ENCODE peak calls at places on chromosomes 12 and 14, in six cellular contexts. U is stimulated activated CD4-positive, alpha-beta T cell treated with anti-CD3 and anti-CD28 coated beads, Interleukin-4, amount 100 ng/mL, for 24 hours; M is T1000; H is RCC 7860; B is epithelial cell of prostate; Q is NCI-H2081. V is an unnamed sample.

GRCh38 chr12:109153711-109154434 is 37.5 kb downstream of the ACACB start:
- DNase-seq in Q (no peak), U (no peak), M (no peak), H (no peak), B (no peak), V (peak; percentile 24)

GRCh38 chr12:10365716-10366433 is 24.0 kb downstream of the KLRK1 start:
- DNase-seq in B (no peak), Q (no peak), U (no peak), M (no peak), H (no peak), V (no peak)

GRCh38 chr14:50399251-50400032 is 2.8 kb upstream of the CDKL1 start:
- DNase-seq in H (peak; percentile 54), Q (no peak), M (no peak), U (no peak), B (no peak), V (peak; percentile 49)

GRCh38 chr12:56932867-56933266 is 1.3 kb downstream of the SDR9C7 start:
- DNase-seq in M (no peak), Q (no peak), H (no peak), B (peak; percentile 33), U (no peak), V (no peak)

GRCh38 chr14:76908834-76909233 is 82.6 kb downstream of the LRRC74A start:
- DNase-seq in Q (no peak), M (no peak), H (no peak), B (no peak), U (peak; percentile 21), V (no peak)

GRCh38 chr12:12975322-12976077 is 23.5 kb upstream of the GPRC5D start:
- DNase-seq in B (no peak), Q (no peak), H (peak; percentile 15), U (no peak), M (no peak), V (peak; percentile 46)

GRCh38 chr12:66929121-66929520 is 250.2 kb upstream of the GRIP1 start:
- DNase-seq in Q (no peak), U (peak; percentile 46), B (no peak), M (no peak), H (no peak), V (no peak)

GRCh38 chr14:105351920-105352871 is 37.6 kb downstream of the PACS2 start:
- DNase-seq in Q (peak; percentile 88), M (peak; percentile 66), B (peak; percentile 58), H (peak; percentile 58), U (peak; percentile 91), V (peak; percentile 88)

GRCh38 chr12:6899837-6900519 is 4.6 kb upstream of the LRRC23 start:
- DNase-seq in B (no peak), Q (peak; percentile 20), H (no peak), U (peak; percentile 20), M (no peak), V (peak; percentile 58)

GRCh38 chr12:108173160-108173559 is 44.1 kb downstream of the WSCD2 start:
- DNase-seq in H (no peak), Q (no peak), M (no peak), B (no peak), U (no peak), V (no peak)

GRCh38 chr12:70508178-70508577 is 129.1 kb downstream of the PTPRB start:
- DNase-seq in H (no peak), M (no peak), B (no peak), U (no peak), Q (no peak), V (no peak)

GRCh38 chr14:50423529-50423928 is 26.8 kb upstream of the CDKL1 start:
- DNase-seq in M (no peak), H (no peak), Q (no peak), B (no peak), U (no peak), V (no peak)

GRCh38 chr12:33721561-33721960 is 281.9 kb upstream of the SYT10 start:
- DNase-seq in Q (no peak), M (no peak), B (no peak), H (no peak), U (no peak), V (no peak)

GRCh38 chr12:32281098-32281497 is 118.3 kb upstream of the FGD4 start:
- DNase-seq in Q (no peak), M (no peak), H (no peak), U (no peak), B (no peak), V (no peak)

GRCh38 chr12:108583971-108584370 is 13.9 kb downstream of the TMEM119 start:
- DNase-seq in M (no peak), U (no peak), H (no peak), B (no peak), Q (no peak), V (no peak)

GRCh38 chr14:58395815-58396626 is at the start of gene TOMM20L:
- DNase-seq in M (no peak), H (no peak), Q (peak; percentile 58), U (peak; percentile 70), B (peak; percentile 24), V (peak; percentile 79)

GRCh38 chr14:105294142-105294597 is 6.6 kb downstream of the BRF1 start:
- DNase-seq in Q (peak; percentile 73), B (no peak), U (peak; percentile 54), M (no peak), H (no peak), V (no peak)

GRCh38 chr14:91284791-91285548 is 40.5 kb upstream of the GPR68 start:
- DNase-seq in M (no peak), H (no peak), U (no peak), B (no peak), Q (peak; percentile 12), V (no peak)

GRCh38 chr12:132638541-132639408 is 20.2 kb downstream of the P2RX2 start:
- DNase-seq in Q (no peak), U (no peak), H (peak; percentile 7), B (no peak), M (no peak), V (no peak)

GRCh38 chr14:33545696-33546095 is 405.2 kb downstream of the EGLN3 start:
- DNase-seq in B (no peak), U (no peak), M (no peak), Q (no peak), H (no peak), V (no peak)

GRCh38 chr12:130634866-130635265 is 81.2 kb downstream of the RIMBP2 start:
- DNase-seq in Q (no peak), H (no peak), U (no peak), M (no peak), B (no peak), V (no peak)

GRCh38 chr14:104151546-104152245 is 13.3 kb downstream of the KIF26A start:
- DNase-seq in H (no peak), U (no peak), Q (no peak), B (no peak), M (no peak), V (no peak)

GRCh38 chr14:61178226-61179060 is 102.7 kb downstream of the TMEM30B start:
- DNase-seq in Q (no peak), M (peak; percentile 56), B (peak; percentile 64), H (peak; percentile 89), U (peak; percentile 56), V (no peak)

GRCh38 chr14:22387776-22388241 is 201.2 kb downstream of the DAD1 start:
- DNase-seq in Q (no peak), B (no peak), H (no peak), M (no peak), U (no peak), V (no peak)

GRCh38 chr12:103547929-103548328 is 39.1 kb upstream of the STAB2 start:
- DNase-seq in B (no peak), M (no peak), Q (peak; percentile 60), U (no peak), H (no peak), V (no peak)

GRCh38 chr14:101226603-101227425 is 323.3 kb upstream of the RTL1 start:
- DNase-seq in M (no peak), B (no peak), H (no peak), Q (no peak), U (no peak), V (no peak)

GRCh38 chr12:78759387-78759786 is 105.2 kb upstream of the SYT1 start:
- DNase-seq in M (no peak), H (peak; percentile 33), Q (no peak), U (no peak), B (no peak), V (no peak)

GRCh38 chr14:38948171-38948570 is 154.9 kb downstream of the SEC23A start:
- DNase-seq in U (no peak), M (no peak), Q (no peak), B (no peak), H (no peak), V (no peak)

GRCh38 chr12:68240975-68241374 is 12.4 kb downstream of the IL22 start:
- DNase-seq in M (no peak), Q (no peak), B (no peak), H (no peak), U (peak; percentile 66), V (no peak)